ENCODE peak calls at places on chromosomes 4 and X, in eight cellular contexts. One of them, this sample, is unnamed.

GRCh38 chr4:3655485-3656429 is 110.4 kb upstream of the ADRA2C start:
- DNase-seq in OCI-LY7: peak
- DNase-seq in A549: no peak
- DNase-seq in progenitor cell of endocrine pancreas: no peak
- DNase-seq in ovary: no peak
- DNase-seq in AG04450: no peak
- DNase-seq in H1: no peak
- DNase-seq in lower leg skin: no peak
- DNase-seq in this sample: no peak

GRCh38 chrX:150007356-150007755 is 69.1 kb upstream of the EOLA2 start:
- DNase-seq in OCI-LY7: no peak
- DNase-seq in A549: no peak
- DNase-seq in progenitor cell of endocrine pancreas: no peak
- DNase-seq in ovary: no peak
- DNase-seq in AG04450: no peak
- DNase-seq in H1: no peak
- DNase-seq in lower leg skin: no peak
- DNase-seq in this sample: no peak

GRCh38 chr4:11720292-11720691 is 291.6 kb upstream of the HS3ST1 start:
- DNase-seq in OCI-LY7: no peak
- DNase-seq in A549: peak
- DNase-seq in progenitor cell of endocrine pancreas: no peak
- DNase-seq in ovary: no peak
- DNase-seq in AG04450: no peak
- DNase-seq in H1: no peak
- DNase-seq in lower leg skin: no peak
- DNase-seq in this sample: peak

GRCh38 chrX:17860811-17861495 is at the start of gene RAI2:
- DNase-seq in OCI-LY7: no peak
- DNase-seq in A549: no peak
- DNase-seq in progenitor cell of endocrine pancreas: peak
- DNase-seq in ovary: peak
- DNase-seq in AG04450: no peak
- DNase-seq in H1: no peak
- DNase-seq in lower leg skin: no peak
- DNase-seq in this sample: peak

GRCh38 chrX:112834016-112834855 is 6.4 kb downstream of the AMOT start:
- DNase-seq in OCI-LY7: no peak
- DNase-seq in A549: no peak
- DNase-seq in progenitor cell of endocrine pancreas: no peak
- DNase-seq in ovary: no peak
- DNase-seq in AG04450: peak
- DNase-seq in H1: no peak
- DNase-seq in lower leg skin: no peak
- DNase-seq in this sample: no peak

GRCh38 chrX:63738696-63739095 is 46.3 kb downstream of the ARHGEF9 start:
- DNase-seq in OCI-LY7: no peak
- DNase-seq in A549: no peak
- DNase-seq in progenitor cell of endocrine pancreas: no peak
- DNase-seq in ovary: no peak
- DNase-seq in AG04450: no peak
- DNase-seq in H1: no peak
- DNase-seq in lower leg skin: no peak
- DNase-seq in this sample: no peak

GRCh38 chrX:100413231-100413630 is 3.2 kb upstream of the PCDH19 start:
- DNase-seq in OCI-LY7: peak
- DNase-seq in A549: peak
- DNase-seq in progenitor cell of endocrine pancreas: no peak
- DNase-seq in ovary: peak
- DNase-seq in AG04450: no peak
- DNase-seq in H1: no peak
- DNase-seq in lower leg skin: no peak
- DNase-seq in this sample: peak

GRCh38 chrX:73182502-73183114 is 32.0 kb downstream of the NAP1L2 start:
- DNase-seq in OCI-LY7: no peak
- DNase-seq in A549: no peak
- DNase-seq in progenitor cell of endocrine pancreas: no peak
- DNase-seq in ovary: no peak
- DNase-seq in AG04450: no peak
- DNase-seq in H1: no peak
- DNase-seq in lower leg skin: no peak
- DNase-seq in this sample: no peak

GRCh38 chr4:68259191-68259590 is 13.7 kb upstream of the TMPRSS11B start:
- DNase-seq in OCI-LY7: no peak
- DNase-seq in A549: no peak
- DNase-seq in progenitor cell of endocrine pancreas: no peak
- DNase-seq in ovary: no peak
- DNase-seq in AG04450: no peak
- DNase-seq in H1: no peak
- DNase-seq in lower leg skin: no peak
- DNase-seq in this sample: no peak

GRCh38 chrX:118974088-118974907 is at the start of gene LONRF3:
- DNase-seq in OCI-LY7: peak
- DNase-seq in A549: peak
- DNase-seq in progenitor cell of endocrine pancreas: no peak
- DNase-seq in ovary: peak
- DNase-seq in AG04450: no peak
- DNase-seq in H1: no peak
- DNase-seq in lower leg skin: peak
- DNase-seq in this sample: peak

GRCh38 chrX:139121616-139122286 is 408.8 kb upstream of the F9 start:
- DNase-seq in OCI-LY7: no peak
- DNase-seq in A549: no peak
- DNase-seq in progenitor cell of endocrine pancreas: no peak
- DNase-seq in ovary: no peak
- DNase-seq in AG04450: no peak
- DNase-seq in H1: no peak
- DNase-seq in lower leg skin: no peak
- DNase-seq in this sample: no peak

GRCh38 chrX:139120760-139121159 is 409.2 kb upstream of the FGF13 start:
- DNase-seq in OCI-LY7: no peak
- DNase-seq in A549: no peak
- DNase-seq in progenitor cell of endocrine pancreas: no peak
- DNase-seq in ovary: no peak
- DNase-seq in AG04450: no peak
- DNase-seq in H1: no peak
- DNase-seq in lower leg skin: no peak
- DNase-seq in this sample: no peak

GRCh38 chrX:139125916-139126315 is 404.6 kb upstream of the F9 start:
- DNase-seq in OCI-LY7: no peak
- DNase-seq in A549: no peak
- DNase-seq in progenitor cell of endocrine pancreas: no peak
- DNase-seq in ovary: no peak
- DNase-seq in AG04450: no peak
- DNase-seq in H1: no peak
- DNase-seq in lower leg skin: no peak
- DNase-seq in this sample: no peak

GRCh38 chrX:139126493-139126892 is 404.0 kb upstream of the F9 start:
- DNase-seq in OCI-LY7: peak
- DNase-seq in A549: no peak
- DNase-seq in progenitor cell of endocrine pancreas: peak
- DNase-seq in ovary: no peak
- DNase-seq in AG04450: no peak
- DNase-seq in H1: peak
- DNase-seq in lower leg skin: no peak
- DNase-seq in this sample: peak
- TF ChIP-seq CTCF in OCI-LY7: peak
- TF ChIP-seq CTCF in A549: peak
- TF ChIP-seq CTCF in progenitor cell of endocrine pancreas: peak
- TF ChIP-seq CTCF in ovary: no peak
- TF ChIP-seq CTCF in AG04450: no peak
- TF ChIP-seq CTCF in H1: peak
- TF ChIP-seq CTCF in lower leg skin: no peak
- TF ChIP-seq CTCF in this sample: peak

GRCh38 chr4:143396695-143397094 is 60.0 kb downstream of the GAB1 start:
- DNase-seq in OCI-LY7: no peak
- DNase-seq in A549: no peak
- DNase-seq in progenitor cell of endocrine pancreas: no peak
- DNase-seq in ovary: no peak
- DNase-seq in AG04450: no peak
- DNase-seq in H1: no peak
- DNase-seq in lower leg skin: no peak
- DNase-seq in this sample: no peak
- TF ChIP-seq CTCF in OCI-LY7: peak
- TF ChIP-seq CTCF in A549: no peak
- TF ChIP-seq CTCF in progenitor cell of endocrine pancreas: no peak
- TF ChIP-seq CTCF in ovary: no peak
- TF ChIP-seq CTCF in AG04450: peak
- TF ChIP-seq CTCF in H1: peak
- TF ChIP-seq CTCF in lower leg skin: no peak
- TF ChIP-seq CTCF in this sample: no peak

DNA sequence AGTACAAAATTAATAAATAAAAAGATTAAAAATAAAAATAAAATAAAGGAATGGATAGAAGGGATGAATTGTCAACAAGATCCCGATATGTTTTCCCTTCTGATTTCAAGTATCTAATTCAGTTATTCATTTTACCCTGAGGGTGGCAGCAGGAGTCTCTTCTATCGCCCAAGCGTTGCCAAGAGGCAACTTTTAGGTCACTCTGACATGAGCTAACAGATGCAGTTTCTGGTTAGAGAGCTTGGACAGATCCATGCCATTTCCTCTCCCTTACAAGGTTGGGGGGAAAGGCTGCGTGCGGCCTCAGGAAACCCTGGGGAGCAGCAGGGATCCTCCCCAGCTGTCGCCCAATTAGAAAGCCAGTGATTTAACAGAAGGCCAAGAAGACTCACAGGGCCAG is 35.3 kb upstream of the WAS start:
- DNase-seq in OCI-LY7: peak
- DNase-seq in A549: no peak
- DNase-seq in progenitor cell of endocrine pancreas: no peak
- DNase-seq in ovary: peak
- DNase-seq in AG04450: no peak
- DNase-seq in H1: peak
- DNase-seq in lower leg skin: peak
- DNase-seq in this sample: peak
- TF ChIP-seq CTCF in OCI-LY7: peak
- TF ChIP-seq CTCF in A549: peak
- TF ChIP-seq CTCF in progenitor cell of endocrine pancreas: peak
- TF ChIP-seq CTCF in ovary: peak
- TF ChIP-seq CTCF in AG04450: peak
- TF ChIP-seq CTCF in H1: peak
- TF ChIP-seq CTCF in lower leg skin: no peak
- TF ChIP-seq CTCF in this sample: no peak

GRCh38 chr4:145773581-145774234 is 93.8 kb downstream of the C4orf51 start:
- DNase-seq in OCI-LY7: no peak
- DNase-seq in A549: no peak
- DNase-seq in progenitor cell of endocrine pancreas: no peak
- DNase-seq in ovary: no peak
- DNase-seq in AG04450: no peak
- DNase-seq in H1: no peak
- DNase-seq in lower leg skin: peak
- DNase-seq in this sample: no peak

GRCh38 chr4:145772347-145772746 is 92.4 kb downstream of the C4orf51 start:
- DNase-seq in OCI-LY7: no peak
- DNase-seq in A549: no peak
- DNase-seq in progenitor cell of endocrine pancreas: no peak
- DNase-seq in ovary: no peak
- DNase-seq in AG04450: no peak
- DNase-seq in H1: no peak
- DNase-seq in lower leg skin: no peak
- DNase-seq in this sample: no peak

GRCh38 chr4:145770124-145770523 is 90.2 kb downstream of the C4orf51 start:
- DNase-seq in OCI-LY7: no peak
- DNase-seq in A549: no peak
- DNase-seq in progenitor cell of endocrine pancreas: no peak
- DNase-seq in ovary: no peak
- DNase-seq in AG04450: no peak
- DNase-seq in H1: no peak
- DNase-seq in lower leg skin: no peak
- DNase-seq in this sample: no peak

GRCh38 chr4:145766273-145766672 is 86.3 kb downstream of the C4orf51 start:
- DNase-seq in OCI-LY7: no peak
- DNase-seq in A549: no peak
- DNase-seq in progenitor cell of endocrine pancreas: no peak
- DNase-seq in ovary: no peak
- DNase-seq in AG04450: no peak
- DNase-seq in H1: no peak
- DNase-seq in lower leg skin: no peak
- DNase-seq in this sample: no peak

DNA sequence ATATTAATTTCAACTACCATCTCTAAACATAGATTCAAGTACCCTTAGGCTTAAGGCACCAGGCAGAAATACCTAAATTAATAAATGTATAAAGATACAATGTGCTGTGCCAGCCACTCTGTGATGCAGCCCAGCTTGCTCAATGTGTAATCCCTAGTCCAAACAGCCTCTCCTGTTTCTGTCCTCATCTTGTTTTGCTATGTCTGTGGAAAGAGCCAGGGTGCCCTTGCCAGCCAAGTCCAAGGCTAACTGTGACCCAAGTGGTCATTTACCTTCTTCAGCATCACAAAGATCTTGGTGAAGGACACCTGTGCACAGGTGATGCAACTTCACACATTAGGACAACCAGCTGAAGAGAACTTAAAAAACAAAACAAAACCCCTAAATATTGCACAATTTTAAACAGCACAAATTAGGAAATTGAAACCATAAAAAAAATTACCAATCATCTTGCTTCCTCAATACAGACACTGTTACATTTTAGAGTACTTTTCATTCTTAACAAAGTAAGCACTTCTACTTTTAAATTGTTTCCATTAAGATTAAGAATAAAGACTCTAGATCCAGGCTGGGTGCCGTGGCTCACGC is 89.6 kb downstream of the C4orf51 start:
- DNase-seq in OCI-LY7: no peak
- DNase-seq in A549: no peak
- DNase-seq in progenitor cell of endocrine pancreas: no peak
- DNase-seq in ovary: no peak
- DNase-seq in AG04450: no peak
- DNase-seq in H1: no peak
- DNase-seq in lower leg skin: no peak
- DNase-seq in this sample: no peak
- TF ChIP-seq CTCF in OCI-LY7: no peak
- TF ChIP-seq CTCF in A549: no peak
- TF ChIP-seq CTCF in progenitor cell of endocrine pancreas: no peak
- TF ChIP-seq CTCF in ovary: no peak
- TF ChIP-seq CTCF in AG04450: no peak
- TF ChIP-seq CTCF in H1: no peak
- TF ChIP-seq CTCF in lower leg skin: no peak
- TF ChIP-seq CTCF in this sample: no peak

GRCh38 chrX:107542500-107542899 is 85.8 kb upstream of the PRPS1 start:
- DNase-seq in OCI-LY7: peak
- DNase-seq in A549: no peak
- DNase-seq in progenitor cell of endocrine pancreas: no peak
- DNase-seq in ovary: no peak
- DNase-seq in AG04450: no peak
- DNase-seq in H1: no peak
- DNase-seq in lower leg skin: no peak
- DNase-seq in this sample: no peak

GRCh38 chrX:107541244-107541643 is 87.1 kb upstream of the PRPS1 start:
- DNase-seq in OCI-LY7: peak
- DNase-seq in A549: no peak
- DNase-seq in progenitor cell of endocrine pancreas: no peak
- DNase-seq in ovary: no peak
- DNase-seq in AG04450: no peak
- DNase-seq in H1: no peak
- DNase-seq in lower leg skin: no peak
- DNase-seq in this sample: no peak

GRCh38 chrX:107537815-107538214 is 88.4 kb downstream of the FRMPD3 start:
- DNase-seq in OCI-LY7: peak
- DNase-seq in A549: peak
- DNase-seq in progenitor cell of endocrine pancreas: no peak
- DNase-seq in ovary: no peak
- DNase-seq in AG04450: no peak
- DNase-seq in H1: no peak
- DNase-seq in lower leg skin: no peak
- DNase-seq in this sample: peak
- TF ChIP-seq CTCF in OCI-LY7: peak
- TF ChIP-seq CTCF in A549: peak
- TF ChIP-seq CTCF in progenitor cell of endocrine pancreas: peak
- TF ChIP-seq CTCF in ovary: no peak
- TF ChIP-seq CTCF in AG04450: peak
- TF ChIP-seq CTCF in H1: peak
- TF ChIP-seq CTCF in lower leg skin: no peak
- TF ChIP-seq CTCF in this sample: peak

GRCh38 chr4:2436301-2436700 is 17.5 kb downstream of the CFAP99 start:
- DNase-seq in OCI-LY7: no peak
- DNase-seq in A549: no peak
- DNase-seq in progenitor cell of endocrine pancreas: no peak
- DNase-seq in ovary: no peak
- DNase-seq in AG04450: no peak
- DNase-seq in H1: no peak
- DNase-seq in lower leg skin: no peak
- DNase-seq in this sample: no peak
- TF ChIP-seq CTCF in OCI-LY7: peak
- TF ChIP-seq CTCF in A549: peak
- TF ChIP-seq CTCF in progenitor cell of endocrine pancreas: no peak
- TF ChIP-seq CTCF in ovary: no peak
- TF ChIP-seq CTCF in AG04450: no peak
- TF ChIP-seq CTCF in H1: no peak
- TF ChIP-seq CTCF in lower leg skin: no peak
- TF ChIP-seq CTCF in this sample: no peak